ENCODE peak calls at places on chromosome 3, in seven cellular contexts. E is CD8-positive, alpha-beta T cell; G is IMR-90; H is cardiac muscle cell; J is mammary epithelial cell; D is lower lobe of right lung; M is NT2/D1. F is an unnamed sample. For H3K27me3 and H3K36me3, the result is how much of the 10 kb centered on the place peaks cover.

GRCh38 chr3:42491876-42492507 is 10.5 kb upstream of the VIPR1 start:
- DNase-seq in E (no peak), G (no peak), H (no peak), J (no peak), D (no peak), M (no peak), F (no peak)

GRCh38 chr3:156781310-156782230 is 44.6 kb upstream of the LEKR1 start:
- DNase-seq in E (no peak), G (peak), H (no peak), J (peak), D (no peak), M (no peak), F (no peak)

GRCh38 chr3:69690-70089 is 126.9 kb upstream of the CHL1 start:
- DNase-seq in E (no peak), G (no peak), H (no peak), J (no peak), D (no peak), M (no peak), F (no peak)

GRCh38 chr3:140268103-140268502 is 333.1 kb downstream of the CLSTN2 start:
- DNase-seq in E (no peak), G (no peak), H (no peak), J (no peak), D (no peak), M (no peak), F (no peak)

GRCh38 chr3:197226179-197226578 is 72.2 kb downstream of the DLG1 start:
- DNase-seq in E (no peak), G (no peak), H (peak), J (no peak), D (no peak), M (no peak), F (no peak)

GRCh38 chr3:102646557-102646956 is 211.7 kb downstream of the ZPLD1 start:
- DNase-seq in E (no peak), G (no peak), H (no peak), J (no peak), D (no peak), M (no peak), F (no peak)

GRCh38 chr3:66620185-66620803 is 119.5 kb upstream of the LRIG1 start:
- DNase-seq in E (no peak), G (no peak), H (no peak), J (no peak), D (no peak), M (no peak), F (no peak)

GRCh38 chr3:188351648-188352047 is 197.7 kb downstream of the LPP start:
- DNase-seq in E (no peak), G (no peak), H (no peak), J (no peak), D (no peak), M (no peak), F (no peak)

GRCh38 chr3:132659370-132660055 is at the start of gene ACAD11:
- DNase-seq in E (no peak), G (peak), H (peak), J (peak), D (peak), M (peak), F (peak)

GRCh38 chr3:139263798-139264197 is 80.0 kb upstream of the MRPS22 start:
- DNase-seq in E (no peak), G (no peak), H (no peak), J (no peak), D (no peak), M (no peak), F (no peak)

GRCh38 chr3:194472290-194472920 is 14.4 kb downstream of the ATP13A3 start:
- DNase-seq in E (no peak), G (peak), H (peak), J (peak), D (no peak), M (peak), F (no peak)

GRCh38 chr3:127800508-127800907 is 21.8 kb downstream of the MGLL start:
- DNase-seq in E (no peak), G (peak), H (no peak), J (peak), D (no peak), M (peak), F (peak)

GRCh38 chr3:90261481-90262433 is 1154.3 kb downstream of the EPHA3 start:
- DNase-seq in E (no peak), G (no peak), H (no peak), J (no peak), D (no peak), M (no peak), F (no peak)

GRCh38 chr3:130820976-130821375 is 72.9 kb upstream of the ATP2C1 start:
- DNase-seq in E (no peak), G (peak), H (no peak), J (peak), D (peak), M (no peak), F (peak)

GRCh38 chr3:128495435-128495970 is 2.5 kb upstream of the GATA2 start:
- DNase-seq in E (no peak), G (no peak), H (no peak), J (no peak), D (no peak), M (no peak), F (no peak)

GRCh38 chr3:149967067-149967685 is 3.5 kb downstream of the PFN2 start:
- DNase-seq in E (no peak), G (peak), H (peak), J (peak), D (no peak), M (no peak), F (no peak)

GRCh38 chr3:100880845-100881244 is 112.4 kb downstream of the ABI3BP start:
- DNase-seq in E (no peak), G (peak), H (no peak), J (no peak), D (no peak), M (no peak), F (no peak)

GRCh38 chr3:117589454-117589853 is 879.9 kb downstream of the TUSC7 start:
- DNase-seq in E (no peak), G (no peak), H (peak), J (no peak), D (no peak), M (no peak), F (peak)

GRCh38 chr3:194009892-194010533 is 125.9 kb upstream of the HES1 start:
- DNase-seq in E (no peak), G (no peak), H (peak), J (no peak), D (no peak), M (no peak), F (no peak)

GRCh38 chr3:156216216-156216615 is 95.8 kb downstream of the KCNAB1 start:
- DNase-seq in E (no peak), G (no peak), H (no peak), J (no peak), D (no peak), M (no peak), F (no peak)

GRCh38 chr3:104437891-104438290 is 928.8 kb upstream of the ALCAM start:
- DNase-seq in E (no peak), G (peak), H (no peak), J (peak), D (no peak), M (peak), F (peak)

GRCh38 chr3:67898916-67899315 is 244.5 kb upstream of the SUCLG2 start:
- DNase-seq in E (no peak), G (no peak), H (no peak), J (no peak), D (no peak), M (no peak), F (no peak)

GRCh38 chr3:9837701-9838582 is 5.9 kb downstream of the RPUSD3 start:
- DNase-seq in E (no peak), G (no peak), H (no peak), J (no peak), D (no peak), M (no peak), F (no peak)

GRCh38 chr3:53693441-53693840 is 152.8 kb downstream of the CHDH start:
- DNase-seq in E (no peak), G (no peak), H (no peak), J (no peak), D (no peak), M (no peak), F (no peak)

GRCh38 chr3:46892285-46893145 is 15.0 kb downstream of the PTH1R start:
- DNase-seq in E (no peak), G (peak), H (peak), J (peak), D (peak), M (peak), F (peak)

GRCh38 chr3:62046326-62046725 is 327.0 kb downstream of the FEZF2 start:
- DNase-seq in E (no peak), G (peak), H (no peak), J (no peak), D (no peak), M (no peak), F (peak)

GRCh38 chr3:64687781-64688515 is at the start of gene ADAMTS9:
- DNase-seq in E (no peak), G (peak), H (peak), J (peak), D (peak), M (no peak), F (peak)

GRCh38 chr3:184031187-184031792 is at the start of gene HTR3D:
- DNase-seq in E (no peak), G (no peak), H (no peak), J (no peak), D (no peak), M (no peak), F (no peak)

GRCh38 chr3:157070600-157070999 is 89.3 kb downstream of the CCNL1 start:
- DNase-seq in E (no peak), G (peak), H (no peak), J (no peak), D (no peak), M (no peak), F (peak)

GRCh38 chr3:155772801-155773200 is 27.9 kb upstream of the PLCH1 start:
- DNase-seq in E (no peak), G (peak), H (no peak), J (no peak), D (no peak), M (no peak), F (no peak)

GRCh38 chr3:57952208-57952631 is 56.0 kb upstream of the FLNB start:
- DNase-seq in E (no peak), G (peak), H (peak), J (peak), D (no peak), M (peak), F (peak)

GRCh38 chr3:13103416-13104058 is 30.3 kb upstream of the IQSEC1 start:
- DNase-seq in E (no peak), G (no peak), H (no peak), J (no peak), D (peak), M (no peak), F (no peak)

GRCh38 chr3:11221818-11222217 is 50.4 kb upstream of the ATG7 start:
- DNase-seq in E (no peak), G (no peak), H (no peak), J (no peak), D (no peak), M (no peak), F (no peak)
- H3K4me3 ChIP-seq in E (no peak), G (no peak), H (no peak), J (no peak), D (no peak), M (no peak), F (no peak)

GRCh38 chr3:50529996-50530706 is 26.7 kb upstream of the CACNA2D2 start:
- DNase-seq in E (no peak), G (no peak), H (no peak), J (no peak), D (no peak), M (no peak), F (no peak)
- H3K27me3 ChIP-seq in E (under half), G (half or more), H (under half), J (under half), D (under half), M (under half), F (under half)

DNA sequence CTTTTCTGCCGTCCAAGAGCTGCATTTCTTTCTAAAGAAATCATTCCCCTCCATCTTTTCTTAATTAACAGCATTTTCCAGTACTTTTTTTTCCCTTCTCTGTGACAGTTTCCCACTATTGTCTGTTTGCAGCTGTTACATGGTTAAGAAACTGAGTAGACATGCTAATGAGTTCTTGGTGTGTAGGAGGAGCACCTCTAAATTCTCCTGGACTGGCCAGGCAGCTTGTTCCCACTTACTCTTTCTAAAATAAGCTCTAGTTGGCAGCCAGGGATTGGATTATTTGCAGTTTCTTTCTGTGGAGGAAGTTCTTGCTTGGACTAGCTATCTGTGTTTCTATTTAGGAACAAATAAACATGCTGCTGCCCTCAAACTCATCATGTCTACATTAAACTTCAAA is 235.1 kb upstream of the GAP43 start:
- DNase-seq in E (no peak), G (peak), H (no peak), J (no peak), D (no peak), M (no peak), F (no peak)
- H3K36me3 ChIP-seq in E (under half), G (under half), H (under half), J (under half), D (under half), M (under half), F (under half)

GRCh38 chr3:45227131-45227819 is 1.2 kb upstream of the TMEM158 start:
- DNase-seq in E (no peak), G (no peak), H (no peak), J (no peak), D (no peak), M (no peak), F (no peak)
- H3K4me3 ChIP-seq in E (no peak), G (no peak), H (no peak), J (no peak), D (no peak), M (no peak), F (no peak)

GRCh38 chr3:137764001-137764433 is at the start of gene SOX14:
- DNase-seq in E (no peak), G (no peak), H (peak), J (no peak), D (peak), M (no peak), F (no peak)
- H3K27me3 ChIP-seq in E (under half), G (half or more), H (half or more), J (half or more), D (half or more), M (half or more), F (half or more)

GRCh38 chr3:39189150-39189510 is 3.3 kb downstream of the XIRP1 start:
- DNase-seq in E (no peak), G (no peak), H (no peak), J (no peak), D (no peak), M (no peak), F (no peak)
- H3K36me3 ChIP-seq in E (under half), G (under half), H (half or more), J (under half), D (under half), M (under half), F (under half)

GRCh38 chr3:84962460-84962859 is 3.7 kb downstream of the CADM2 start:
- DNase-seq in E (no peak), G (no peak), H (no peak), J (no peak), D (no peak), M (no peak), F (no peak)

GRCh38 chr3:84963137-84963536 is 4.3 kb downstream of the CADM2 start:
- DNase-seq in E (no peak), G (no peak), H (no peak), J (no peak), D (no peak), M (no peak), F (no peak)

GRCh38 chr3:84960581-84960980 is 1.8 kb downstream of the CADM2 start:
- DNase-seq in E (no peak), G (no peak), H (no peak), J (no peak), D (no peak), M (no peak), F (no peak)

GRCh38 chr3:84960994-84961393 is 2.2 kb downstream of the CADM2 start:
- DNase-seq in E (no peak), G (no peak), H (no peak), J (no peak), D (no peak), M (no peak), F (no peak)

GRCh38 chr3:84961492-84962255 is 2.9 kb downstream of the CADM2 start:
- DNase-seq in E (no peak), G (no peak), H (no peak), J (no peak), D (no peak), M (no peak), F (no peak)
- H3K4me3 ChIP-seq in E (no peak), G (no peak), H (peak), J (no peak), D (no peak), M (no peak), F (no peak)